ENCODE peak calls at places on chromosome 17, in eight cellular contexts. One of them, this sample, is unnamed.

GRCh38 chr17:76843703-76844484 is 24.3 kb upstream of the MGAT5B start:
- DNase-seq in HTR-8/SVneo: no peak
- DNase-seq in activated CD4-positive, CD25-positive, alpha-beta regulatory T cell: no peak
- DNase-seq in uterus: no peak
- DNase-seq in NCI-H774: no peak
- DNase-seq in NCI-H345: no peak
- DNase-seq in H9: peak
- DNase-seq in Right ventricle myocardium superior: no peak
- DNase-seq in this sample: no peak

GRCh38 chr17:35117984-35118383 is 1.7 kb downstream of the RAD51D start:
- DNase-seq in HTR-8/SVneo: no peak
- DNase-seq in activated CD4-positive, CD25-positive, alpha-beta regulatory T cell: no peak
- DNase-seq in uterus: no peak
- DNase-seq in NCI-H774: no peak
- DNase-seq in NCI-H345: no peak
- DNase-seq in H9: no peak
- DNase-seq in Right ventricle myocardium superior: no peak
- DNase-seq in this sample: no peak

GRCh38 chr17:35889818-35890773 is 9.9 kb upstream of the CCL5 start:
- DNase-seq in HTR-8/SVneo: peak
- DNase-seq in activated CD4-positive, CD25-positive, alpha-beta regulatory T cell: no peak
- DNase-seq in uterus: no peak
- DNase-seq in NCI-H774: peak
- DNase-seq in NCI-H345: peak
- DNase-seq in H9: no peak
- DNase-seq in Right ventricle myocardium superior: no peak
- DNase-seq in this sample: no peak

GRCh38 chr17:69047368-69048263 is 13.1 kb downstream of the ABCA9 start:
- DNase-seq in HTR-8/SVneo: no peak
- DNase-seq in activated CD4-positive, CD25-positive, alpha-beta regulatory T cell: no peak
- DNase-seq in uterus: peak
- DNase-seq in NCI-H774: no peak
- DNase-seq in NCI-H345: no peak
- DNase-seq in H9: no peak
- DNase-seq in Right ventricle myocardium superior: peak
- DNase-seq in this sample: peak

GRCh38 chr17:56810286-56810781 is 23.4 kb downstream of the C17orf67 start:
- DNase-seq in HTR-8/SVneo: no peak
- DNase-seq in activated CD4-positive, CD25-positive, alpha-beta regulatory T cell: no peak
- DNase-seq in uterus: no peak
- DNase-seq in NCI-H774: no peak
- DNase-seq in NCI-H345: no peak
- DNase-seq in H9: no peak
- DNase-seq in Right ventricle myocardium superior: no peak
- DNase-seq in this sample: no peak

GRCh38 chr17:81165246-81166032 is at the start of gene PVALEF:
- DNase-seq in HTR-8/SVneo: peak
- DNase-seq in activated CD4-positive, CD25-positive, alpha-beta regulatory T cell: no peak
- DNase-seq in uterus: no peak
- DNase-seq in NCI-H774: no peak
- DNase-seq in NCI-H345: no peak
- DNase-seq in H9: peak
- DNase-seq in Right ventricle myocardium superior: no peak
- DNase-seq in this sample: peak

GRCh38 chr17:75084039-75084660 is 3.6 kb upstream of the SLC16A5 start:
- DNase-seq in HTR-8/SVneo: no peak
- DNase-seq in activated CD4-positive, CD25-positive, alpha-beta regulatory T cell: no peak
- DNase-seq in uterus: no peak
- DNase-seq in NCI-H774: no peak
- DNase-seq in NCI-H345: no peak
- DNase-seq in H9: no peak
- DNase-seq in Right ventricle myocardium superior: no peak
- DNase-seq in this sample: peak

GRCh38 chr17:82418001-82418986 is at the start of the genes HEXD and OGFOD3:
- DNase-seq in HTR-8/SVneo: peak
- DNase-seq in activated CD4-positive, CD25-positive, alpha-beta regulatory T cell: peak
- DNase-seq in uterus: peak
- DNase-seq in NCI-H774: peak
- DNase-seq in NCI-H345: peak
- DNase-seq in H9: peak
- DNase-seq in Right ventricle myocardium superior: peak
- DNase-seq in this sample: peak

GRCh38 chr17:30519166-30519565 is 42.0 kb downstream of the GOSR1 start:
- DNase-seq in HTR-8/SVneo: no peak
- DNase-seq in activated CD4-positive, CD25-positive, alpha-beta regulatory T cell: no peak
- DNase-seq in uterus: no peak
- DNase-seq in NCI-H774: no peak
- DNase-seq in NCI-H345: no peak
- DNase-seq in H9: no peak
- DNase-seq in Right ventricle myocardium superior: no peak
- DNase-seq in this sample: no peak

GRCh38 chr17:55296699-55297098 is 31.9 kb downstream of the HLF start:
- DNase-seq in HTR-8/SVneo: no peak
- DNase-seq in activated CD4-positive, CD25-positive, alpha-beta regulatory T cell: no peak
- DNase-seq in uterus: no peak
- DNase-seq in NCI-H774: no peak
- DNase-seq in NCI-H345: no peak
- DNase-seq in H9: no peak
- DNase-seq in Right ventricle myocardium superior: no peak
- DNase-seq in this sample: no peak

GRCh38 chr17:73782641-73783381 is 138.6 kb upstream of the SDK2 start:
- DNase-seq in HTR-8/SVneo: no peak
- DNase-seq in activated CD4-positive, CD25-positive, alpha-beta regulatory T cell: no peak
- DNase-seq in uterus: no peak
- DNase-seq in NCI-H774: peak
- DNase-seq in NCI-H345: no peak
- DNase-seq in H9: peak
- DNase-seq in Right ventricle myocardium superior: no peak
- DNase-seq in this sample: peak

GRCh38 chr17:79183221-79184158 is 108.9 kb downstream of the ENGASE start:
- DNase-seq in HTR-8/SVneo: peak
- DNase-seq in activated CD4-positive, CD25-positive, alpha-beta regulatory T cell: no peak
- DNase-seq in uterus: no peak
- DNase-seq in NCI-H774: no peak
- DNase-seq in NCI-H345: peak
- DNase-seq in H9: peak
- DNase-seq in Right ventricle myocardium superior: no peak
- DNase-seq in this sample: peak

GRCh38 chr17:13306310-13306962 is 288.6 kb upstream of the ELAC2 start:
- DNase-seq in HTR-8/SVneo: peak
- DNase-seq in activated CD4-positive, CD25-positive, alpha-beta regulatory T cell: no peak
- DNase-seq in uterus: no peak
- DNase-seq in NCI-H774: no peak
- DNase-seq in NCI-H345: no peak
- DNase-seq in H9: peak
- DNase-seq in Right ventricle myocardium superior: no peak
- DNase-seq in this sample: peak

GRCh38 chr17:32988481-32989101 is 3.1 kb upstream of the SPACA3 start:
- DNase-seq in HTR-8/SVneo: no peak
- DNase-seq in activated CD4-positive, CD25-positive, alpha-beta regulatory T cell: no peak
- DNase-seq in uterus: no peak
- DNase-seq in NCI-H774: no peak
- DNase-seq in NCI-H345: no peak
- DNase-seq in H9: no peak
- DNase-seq in Right ventricle myocardium superior: no peak
- DNase-seq in this sample: no peak

GRCh38 chr17:82216301-82217119 is 3.9 kb upstream of the CCDC57 start:
- DNase-seq in HTR-8/SVneo: no peak
- DNase-seq in activated CD4-positive, CD25-positive, alpha-beta regulatory T cell: no peak
- DNase-seq in uterus: peak
- DNase-seq in NCI-H774: no peak
- DNase-seq in NCI-H345: no peak
- DNase-seq in H9: no peak
- DNase-seq in Right ventricle myocardium superior: peak
- DNase-seq in this sample: no peak

GRCh38 chr17:74663566-74663965 is 40.0 kb upstream of the CD300E start:
- DNase-seq in HTR-8/SVneo: no peak
- DNase-seq in activated CD4-positive, CD25-positive, alpha-beta regulatory T cell: no peak
- DNase-seq in uterus: no peak
- DNase-seq in NCI-H774: no peak
- DNase-seq in NCI-H345: no peak
- DNase-seq in H9: no peak
- DNase-seq in Right ventricle myocardium superior: no peak
- DNase-seq in this sample: no peak

GRCh38 chr17:35914354-35914753 is 16.2 kb downstream of the RDM1 start:
- DNase-seq in HTR-8/SVneo: no peak
- DNase-seq in activated CD4-positive, CD25-positive, alpha-beta regulatory T cell: no peak
- DNase-seq in uterus: no peak
- DNase-seq in NCI-H774: no peak
- DNase-seq in NCI-H345: no peak
- DNase-seq in H9: no peak
- DNase-seq in Right ventricle myocardium superior: no peak
- DNase-seq in this sample: no peak

GRCh38 chr17:70535986-70536385 is 366.7 kb downstream of the KCNJ2 start:
- DNase-seq in HTR-8/SVneo: no peak
- DNase-seq in activated CD4-positive, CD25-positive, alpha-beta regulatory T cell: no peak
- DNase-seq in uterus: no peak
- DNase-seq in NCI-H774: no peak
- DNase-seq in NCI-H345: no peak
- DNase-seq in H9: no peak
- DNase-seq in Right ventricle myocardium superior: no peak
- DNase-seq in this sample: no peak

GRCh38 chr17:8117367-8117979 is 841 bp downstream of the ALOXE3 start:
- DNase-seq in HTR-8/SVneo: no peak
- DNase-seq in activated CD4-positive, CD25-positive, alpha-beta regulatory T cell: no peak
- DNase-seq in uterus: peak
- DNase-seq in NCI-H774: no peak
- DNase-seq in NCI-H345: no peak
- DNase-seq in H9: peak
- DNase-seq in Right ventricle myocardium superior: no peak
- DNase-seq in this sample: peak

GRCh38 chr17:78241277-78242023 is 10.0 kb downstream of the TMEM235 start:
- DNase-seq in HTR-8/SVneo: peak
- DNase-seq in activated CD4-positive, CD25-positive, alpha-beta regulatory T cell: no peak
- DNase-seq in uterus: no peak
- DNase-seq in NCI-H774: peak
- DNase-seq in NCI-H345: no peak
- DNase-seq in H9: peak
- DNase-seq in Right ventricle myocardium superior: no peak
- DNase-seq in this sample: peak

GRCh38 chr17:48544356-48545021 is 420 bp downstream of the HOXB2 start:
- DNase-seq in HTR-8/SVneo: peak
- DNase-seq in activated CD4-positive, CD25-positive, alpha-beta regulatory T cell: no peak
- DNase-seq in uterus: peak
- DNase-seq in NCI-H774: peak
- DNase-seq in NCI-H345: peak
- DNase-seq in H9: peak
- DNase-seq in Right ventricle myocardium superior: peak
- DNase-seq in this sample: no peak

GRCh38 chr17:77098884-77099545 is 41.8 kb upstream of the SEC14L1 start:
- DNase-seq in HTR-8/SVneo: peak
- DNase-seq in activated CD4-positive, CD25-positive, alpha-beta regulatory T cell: no peak
- DNase-seq in uterus: peak
- DNase-seq in NCI-H774: no peak
- DNase-seq in NCI-H345: no peak
- DNase-seq in H9: no peak
- DNase-seq in Right ventricle myocardium superior: no peak
- DNase-seq in this sample: no peak

GRCh38 chr17:9935408-9935807 is 30.3 kb upstream of the RCVRN start:
- DNase-seq in HTR-8/SVneo: no peak
- DNase-seq in activated CD4-positive, CD25-positive, alpha-beta regulatory T cell: no peak
- DNase-seq in uterus: no peak
- DNase-seq in NCI-H774: no peak
- DNase-seq in NCI-H345: no peak
- DNase-seq in H9: no peak
- DNase-seq in Right ventricle myocardium superior: peak
- DNase-seq in this sample: no peak

GRCh38 chr17:49887086-49887743 is 39.3 kb upstream of the TAC4 start:
- DNase-seq in HTR-8/SVneo: peak
- DNase-seq in activated CD4-positive, CD25-positive, alpha-beta regulatory T cell: no peak
- DNase-seq in uterus: no peak
- DNase-seq in NCI-H774: no peak
- DNase-seq in NCI-H345: no peak
- DNase-seq in H9: peak
- DNase-seq in Right ventricle myocardium superior: no peak
- DNase-seq in this sample: peak

GRCh38 chr17:14245002-14245401 is 8.3 kb upstream of the CDRT15 start:
- DNase-seq in HTR-8/SVneo: no peak
- DNase-seq in activated CD4-positive, CD25-positive, alpha-beta regulatory T cell: no peak
- DNase-seq in uterus: no peak
- DNase-seq in NCI-H774: no peak
- DNase-seq in NCI-H345: no peak
- DNase-seq in H9: no peak
- DNase-seq in Right ventricle myocardium superior: no peak
- DNase-seq in this sample: peak

GRCh38 chr17:73939808-73940207 is 263.7 kb upstream of the RPL38 start:
- DNase-seq in HTR-8/SVneo: no peak
- DNase-seq in activated CD4-positive, CD25-positive, alpha-beta regulatory T cell: no peak
- DNase-seq in uterus: no peak
- DNase-seq in NCI-H774: no peak
- DNase-seq in NCI-H345: peak
- DNase-seq in H9: no peak
- DNase-seq in Right ventricle myocardium superior: no peak
- DNase-seq in this sample: no peak

GRCh38 chr17:74358696-74359095 is 3.0 kb downstream of the BTBD17 start:
- DNase-seq in HTR-8/SVneo: no peak
- DNase-seq in activated CD4-positive, CD25-positive, alpha-beta regulatory T cell: no peak
- DNase-seq in uterus: no peak
- DNase-seq in NCI-H774: no peak
- DNase-seq in NCI-H345: no peak
- DNase-seq in H9: no peak
- DNase-seq in Right ventricle myocardium superior: no peak
- DNase-seq in this sample: peak

GRCh38 chr17:38444151-38444550 is 15.9 kb downstream of the ARHGAP23 start:
- DNase-seq in HTR-8/SVneo: peak
- DNase-seq in activated CD4-positive, CD25-positive, alpha-beta regulatory T cell: peak
- DNase-seq in uterus: peak
- DNase-seq in NCI-H774: peak
- DNase-seq in NCI-H345: peak
- DNase-seq in H9: peak
- DNase-seq in Right ventricle myocardium superior: peak
- DNase-seq in this sample: peak

GRCh38 chr17:70787721-70788120 is 618.4 kb downstream of the KCNJ2 start:
- DNase-seq in HTR-8/SVneo: no peak
- DNase-seq in activated CD4-positive, CD25-positive, alpha-beta regulatory T cell: no peak
- DNase-seq in uterus: no peak
- DNase-seq in NCI-H774: no peak
- DNase-seq in NCI-H345: no peak
- DNase-seq in H9: no peak
- DNase-seq in Right ventricle myocardium superior: no peak
- DNase-seq in this sample: no peak

GRCh38 chr17:66398617-66399016 is 96.2 kb downstream of the PRKCA start:
- DNase-seq in HTR-8/SVneo: no peak
- DNase-seq in activated CD4-positive, CD25-positive, alpha-beta regulatory T cell: no peak
- DNase-seq in uterus: no peak
- DNase-seq in NCI-H774: no peak
- DNase-seq in NCI-H345: no peak
- DNase-seq in H9: no peak
- DNase-seq in Right ventricle myocardium superior: no peak
- DNase-seq in this sample: no peak

GRCh38 chr17:42548070-42548837 is 4.5 kb upstream of the HSD17B1 start:
- DNase-seq in HTR-8/SVneo: peak
- DNase-seq in activated CD4-positive, CD25-positive, alpha-beta regulatory T cell: peak
- DNase-seq in uterus: no peak
- DNase-seq in NCI-H774: peak
- DNase-seq in NCI-H345: peak
- DNase-seq in H9: peak
- DNase-seq in Right ventricle myocardium superior: peak
- DNase-seq in this sample: peak

GRCh38 chr17:48294989-48295892 is 134.8 kb downstream of the SKAP1 start:
- DNase-seq in HTR-8/SVneo: peak
- DNase-seq in activated CD4-positive, CD25-positive, alpha-beta regulatory T cell: no peak
- DNase-seq in uterus: no peak
- DNase-seq in NCI-H774: no peak
- DNase-seq in NCI-H345: no peak
- DNase-seq in H9: no peak
- DNase-seq in Right ventricle myocardium superior: no peak
- DNase-seq in this sample: no peak

GRCh38 chr17:35046740-35047283 is 16.7 kb downstream of the RFFL start:
- DNase-seq in HTR-8/SVneo: peak
- DNase-seq in activated CD4-positive, CD25-positive, alpha-beta regulatory T cell: no peak
- DNase-seq in uterus: no peak
- DNase-seq in NCI-H774: no peak
- DNase-seq in NCI-H345: no peak
- DNase-seq in H9: no peak
- DNase-seq in Right ventricle myocardium superior: no peak
- DNase-seq in this sample: no peak

GRCh38 chr17:45784583-45785372 is 658 bp downstream of the CRHR1 start:
- DNase-seq in HTR-8/SVneo: peak
- DNase-seq in activated CD4-positive, CD25-positive, alpha-beta regulatory T cell: no peak
- DNase-seq in uterus: peak
- DNase-seq in NCI-H774: no peak
- DNase-seq in NCI-H345: peak
- DNase-seq in H9: peak
- DNase-seq in Right ventricle myocardium superior: peak
- DNase-seq in this sample: peak